ENCODE peak calls at places on chromosomes 3 and 15, in five cellular contexts. Y is astrocyte of the cerebellum, V is WERI-Rb-1, R is IMR-90, P is A549. H is an unnamed sample.

GRCh38 chr15:70586241-70586640 is 177.1 kb downstream of the UACA start:
- DNase-seq in Y (no peak), V (no peak), R (no peak), P (no peak), H (no peak)

GRCh38 chr3:167467848-167468611 is 5.8 kb downstream of the SERPINI2 start:
- DNase-seq in Y (no peak), V (no peak), R (no peak), P (no peak), H (no peak)

GRCh38 chr15:38608682-38609081 is 44.1 kb upstream of the RASGRP1 start:
- DNase-seq in Y (no peak), V (no peak), R (no peak), P (no peak), H (no peak)

GRCh38 chr3:172065534-172065933 is 26.2 kb downstream of the FNDC3B start:
- DNase-seq in Y (no peak), V (no peak), R (peak), P (no peak), H (no peak)

GRCh38 chr3:76585794-76586392 is 454.0 kb upstream of the ROBO2 start:
- DNase-seq in Y (no peak), V (no peak), R (peak), P (peak), H (no peak)

GRCh38 chr3:172391592-172392302 is 56.5 kb downstream of the GHSR start:
- DNase-seq in Y (peak), V (no peak), R (peak), P (no peak), H (no peak)

GRCh38 chr15:27690290-27690689 is 408.8 kb downstream of the OCA2 start:
- DNase-seq in Y (no peak), V (no peak), R (no peak), P (no peak), H (no peak)

GRCh38 chr3:44954962-44955361 is 21.0 kb downstream of the ZDHHC3 start:
- DNase-seq in Y (no peak), V (no peak), R (peak), P (no peak), H (no peak)

GRCh38 chr3:136232413-136232812 is 17.7 kb upstream of the PCCB start:
- DNase-seq in Y (no peak), V (no peak), R (peak), P (no peak), H (no peak)

GRCh38 chr3:134576426-134576825 is 74.4 kb downstream of the KY start:
- DNase-seq in Y (no peak), V (no peak), R (no peak), P (no peak), H (no peak)

GRCh38 chr3:195009607-195010006 is 261.4 kb downstream of the XXYLT1 start:
- DNase-seq in Y (no peak), V (no peak), R (no peak), P (no peak), H (no peak)

GRCh38 chr3:159896543-159896942 is 92.1 kb upstream of the IL12A start:
- DNase-seq in Y (no peak), V (no peak), R (no peak), P (no peak), H (no peak)

GRCh38 chr3:135531996-135532395 is 433.5 kb upstream of the PPP2R3A start:
- DNase-seq in Y (no peak), V (no peak), R (no peak), P (no peak), H (no peak)

GRCh38 chr3:101038393-101038792 is 45.2 kb upstream of the ABI3BP start:
- DNase-seq in Y (no peak), V (no peak), R (peak), P (no peak), H (no peak)

GRCh38 chr3:46981932-46982471 is 2.5 kb downstream of the NBEAL2 start:
- DNase-seq in Y (no peak), V (no peak), R (no peak), P (no peak), H (peak)

GRCh38 chr15:86650084-86650483 is 570.4 kb downstream of the AGBL1 start:
- DNase-seq in Y (no peak), V (no peak), R (no peak), P (peak), H (no peak)

GRCh38 chr15:88848203-88848602 is 45.0 kb downstream of the ACAN start:
- DNase-seq in Y (no peak), V (no peak), R (no peak), P (no peak), H (no peak)

GRCh38 chr15:32818758-32819405 is 101.1 kb downstream of the GREM1 start:
- DNase-seq in Y (peak), V (peak), R (peak), P (no peak), H (no peak)

GRCh38 chr15:101201411-101202174 is 50.3 kb downstream of the CHSY1 start:
- DNase-seq in Y (peak), V (no peak), R (peak), P (peak), H (peak)

GRCh38 chr15:99631256-99631655 is 65.5 kb downstream of the MEF2A start:
- DNase-seq in Y (no peak), V (no peak), R (no peak), P (no peak), H (no peak)

GRCh38 chr3:148924572-148924971 is 59.5 kb downstream of the CPA3 start:
- DNase-seq in Y (no peak), V (no peak), R (peak), P (no peak), H (no peak)

GRCh38 chr15:56917652-56918045 is 795 bp upstream of the TCF12 start:
- DNase-seq in Y (no peak), V (no peak), R (no peak), P (no peak), H (no peak)

GRCh38 chr3:97291901-97292300 is 472.7 kb upstream of the ARL6 start:
- DNase-seq in Y (no peak), V (no peak), R (no peak), P (no peak), H (no peak)

GRCh38 chr15:67198157-67198754 is 56.2 kb downstream of the AAGAB start:
- DNase-seq in Y (no peak), V (no peak), R (no peak), P (peak), H (no peak)

GRCh38 chr15:55802600-55803376 is 59.8 kb upstream of the PRTG start:
- DNase-seq in Y (no peak), V (peak), R (no peak), P (no peak), H (no peak)

GRCh38 chr3:17672506-17672905 is 69.9 kb downstream of the TBC1D5 start:
- DNase-seq in Y (no peak), V (no peak), R (no peak), P (no peak), H (no peak)

GRCh38 chr3:188416041-188416440 is 262.1 kb downstream of the LPP start:
- DNase-seq in Y (no peak), V (no peak), R (peak), P (no peak), H (no peak)

DNA sequence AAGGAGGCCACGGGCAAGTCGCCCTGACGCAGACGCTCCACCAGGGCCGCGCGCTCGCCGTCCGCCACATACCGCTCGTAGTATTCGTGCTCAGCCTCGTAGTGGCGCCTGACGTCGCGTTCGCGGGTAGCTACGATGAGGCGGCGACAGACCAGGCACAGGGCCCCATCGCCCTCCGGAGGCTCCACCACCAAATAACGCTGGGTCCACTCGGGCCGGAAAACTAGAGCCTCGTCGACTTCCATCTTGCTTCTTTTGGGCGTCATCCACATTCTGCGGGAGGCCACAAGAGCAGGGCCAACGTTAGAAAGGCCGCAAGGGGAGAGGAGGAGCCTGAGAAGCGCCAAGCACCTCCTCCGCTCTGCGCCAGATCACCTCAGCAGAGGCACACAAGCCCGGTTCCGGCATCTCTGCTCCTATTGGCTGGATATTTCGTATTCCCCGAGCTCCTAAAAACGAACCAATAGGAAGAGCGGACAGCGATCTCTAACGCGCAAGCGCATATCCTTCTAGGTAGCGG is at the start of gene EPM2AIP1:
- DNase-seq in Y (no peak), V (no peak), R (no peak), P (no peak), H (peak)
- TF ChIP-seq CTCF in Y (peak), V (no peak), R (peak), P (no peak), H (peak)

GRCh38 chr15:78768531-78769408 is 42.5 kb downstream of the ADAMTS7 start:
- DNase-seq in Y (no peak), V (no peak), R (no peak), P (no peak), H (no peak)

GRCh38 chr15:78768096-78768495 is 43.2 kb downstream of the ADAMTS7 start:
- DNase-seq in Y (no peak), V (no peak), R (no peak), P (no peak), H (no peak)

GRCh38 chr15:78763796-78764241 is 47.4 kb downstream of the ADAMTS7 start:
- DNase-seq in Y (no peak), V (no peak), R (no peak), P (no peak), H (no peak)

GRCh38 chr15:78766041-78766440 is 45.2 kb downstream of the ADAMTS7 start:
- DNase-seq in Y (no peak), V (no peak), R (no peak), P (no peak), H (no peak)

DNA sequence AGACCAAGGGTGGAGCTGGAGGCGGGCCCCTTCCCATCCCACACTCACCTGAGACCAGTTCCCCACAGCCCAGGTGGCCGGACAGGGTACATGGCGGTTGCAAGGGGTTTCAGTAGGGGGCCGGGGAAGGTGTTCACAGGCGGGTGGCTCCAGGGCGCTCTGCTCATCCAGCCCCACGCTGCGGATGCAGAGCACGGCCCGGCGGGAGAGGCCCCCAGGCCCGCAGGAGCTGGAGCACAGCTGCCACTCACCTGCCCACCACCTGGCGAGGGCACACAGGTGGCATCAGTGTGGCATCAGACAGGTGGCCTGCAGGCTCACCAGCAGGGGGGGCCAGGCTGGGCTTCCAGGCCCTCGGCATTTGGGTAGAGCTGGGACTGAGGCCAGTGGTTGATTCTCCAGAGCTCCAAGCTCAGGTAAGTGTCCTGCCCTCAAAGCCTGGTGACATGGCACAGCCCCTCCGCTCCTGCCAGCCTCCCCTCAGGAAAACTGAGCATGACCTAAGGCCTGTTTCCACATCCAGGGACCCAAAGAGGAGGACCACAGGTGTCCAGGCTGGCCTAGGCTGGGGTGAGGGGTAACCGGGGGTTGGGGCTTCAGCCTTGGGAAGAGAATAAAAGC is 43.8 kb downstream of the ADAMTS7 start:
- DNase-seq in Y (no peak), V (no peak), R (no peak), P (no peak), H (no peak)
- TF ChIP-seq CTCF in Y (no peak), V (no peak), R (no peak), P (no peak), H (no peak)

GRCh38 chr3:138778643-138779042 is 56.1 kb downstream of the PIK3CB start:
- DNase-seq in Y (no peak), V (no peak), R (no peak), P (no peak), H (no peak)

GRCh38 chr3:138771585-138771984 is 63.1 kb downstream of the PIK3CB start:
- DNase-seq in Y (no peak), V (no peak), R (no peak), P (no peak), H (no peak)

GRCh38 chr3:138776961-138777360 is 57.8 kb downstream of the PIK3CB start:
- DNase-seq in Y (no peak), V (no peak), R (no peak), P (no peak), H (no peak)

GRCh38 chr3:138775254-138775595 is 59.5 kb downstream of the PIK3CB start:
- DNase-seq in Y (no peak), V (no peak), R (no peak), P (no peak), H (no peak)

GRCh38 chr3:138774529-138775253 is 60.0 kb downstream of the PIK3CB start:
- DNase-seq in Y (peak), V (no peak), R (peak), P (peak), H (no peak)
- TF ChIP-seq CTCF in Y (no peak), V (no peak), R (peak), P (no peak), H (no peak)

DNA sequence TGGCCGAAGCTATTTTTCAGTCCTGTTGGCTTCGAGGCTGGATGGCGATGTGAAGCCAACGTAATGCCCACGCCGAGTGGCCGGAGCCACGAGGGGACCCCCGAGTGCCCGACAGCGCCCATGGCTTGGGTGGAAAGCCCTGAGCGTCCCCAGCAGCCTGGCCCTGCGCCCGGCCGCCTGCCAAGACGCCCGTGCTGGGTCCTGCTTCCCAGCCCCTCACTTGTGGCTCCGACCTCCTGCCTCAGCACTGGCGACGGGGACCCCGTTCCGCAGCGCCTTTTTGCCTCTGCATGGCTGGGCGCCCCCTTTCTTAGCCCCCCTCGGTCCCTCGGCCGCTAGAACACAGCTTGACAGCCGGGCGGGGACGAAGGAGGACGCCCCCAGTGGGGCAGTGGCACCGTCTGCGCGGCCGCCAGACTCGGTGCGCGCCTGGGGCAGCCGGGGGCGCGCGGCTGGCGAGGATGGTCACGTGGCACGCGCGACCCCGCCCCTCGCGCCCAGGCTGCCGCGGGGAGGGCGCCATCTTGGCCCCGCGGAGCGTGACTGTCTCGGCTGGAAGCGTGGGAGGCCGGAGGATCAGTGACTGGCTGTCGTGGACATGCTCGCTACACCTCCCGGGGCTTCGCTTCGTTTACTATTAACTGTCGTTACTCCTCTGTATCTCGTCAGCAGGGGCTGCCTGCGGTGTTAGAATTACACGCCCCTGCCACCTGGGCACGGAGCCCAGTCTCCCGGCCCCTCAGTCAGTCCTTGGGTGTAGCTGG is 626 bp upstream of the GPR176 start:
- DNase-seq in Y (no peak), V (peak), R (peak), P (peak), H (peak)
- TF ChIP-seq CTCF in Y (no peak), V (no peak), R (no peak), P (no peak), H (no peak)

GRCh38 chr3:173785004-173785403 is 387.5 kb downstream of the NLGN1 start:
- DNase-seq in Y (no peak), V (peak), R (no peak), P (no peak), H (no peak)
- TF ChIP-seq CTCF in Y (no peak), V (no peak), R (no peak), P (no peak), H (no peak)

H was measured in endothelial cell.